ENCODE peak calls at places on chromosome 16, in ten cellular contexts. U is sigmoid colon, M is A549, Z is transverse colon, C is H1, O is HepG2, R is tibial nerve, F is ovary, D is SK-N-SH, I is GM12878. T is an unnamed sample.

GRCh38 chr16:4159726-4160125 is 43.5 kb upstream of the ADCY9 start:
- DNase-seq in D (no peak), C (no peak), R (no peak), U (no peak), Z (no peak), F (no peak), O (no peak), M (no peak), I (no peak), T (no peak)

GRCh38 chr16:30121741-30122620 is 1.0 kb downstream of the MAPK3 start:
- DNase-seq in O (no peak), M (no peak), Z (peak; percentile 48), U (peak; percentile 89), I (no peak), C (no peak), F (peak; percentile 51), D (peak; percentile 43), R (peak; percentile 58), T (peak; percentile 53)

GRCh38 chr16:14444979-14445810 is 184.9 kb downstream of the PARN start:
- DNase-seq in C (no peak), D (no peak), I (no peak), Z (no peak), U (no peak), M (no peak), F (no peak), O (no peak), R (no peak), T (no peak)

GRCh38 chr16:60640038-60640437 is 1396.2 kb downstream of the CDH8 start:
- DNase-seq in M (no peak), O (no peak), C (no peak), D (no peak), F (no peak), R (no peak), U (no peak), I (no peak), Z (no peak), T (no peak)

GRCh38 chr16:6492742-6493141 is 839.9 kb upstream of the RBFOX1 start:
- DNase-seq in U (no peak), F (no peak), M (no peak), O (no peak), C (no peak), D (no peak), Z (no peak), R (no peak), I (no peak), T (no peak)

GRCh38 chr16:674968-675883 is at the start of gene RHBDL1:
- DNase-seq in I (no peak), O (peak; percentile 26), M (no peak), U (no peak), R (no peak), F (no peak), D (peak; percentile 80), Z (peak; percentile 57), C (peak; percentile 68), T (no peak)

GRCh38 chr16:83085660-83086059 is 458.9 kb downstream of the CDH13 start:
- DNase-seq in C (no peak), Z (no peak), U (no peak), D (no peak), F (no peak), M (no peak), I (no peak), R (no peak), O (no peak), T (no peak)

GRCh38 chr16:1375741-1376410 is 24.1 kb downstream of the GNPTG start:
- DNase-seq in M (no peak), F (no peak), R (no peak), C (no peak), Z (no peak), D (no peak), I (no peak), O (no peak), U (no peak), T (no peak)

GRCh38 chr16:3938471-3938842 is 57.9 kb upstream of the CREBBP start:
- DNase-seq in Z (no peak), D (no peak), M (no peak), C (no peak), U (peak; percentile 46), O (no peak), I (no peak), F (no peak), R (no peak), T (no peak)

GRCh38 chr16:2490190-2491105 is 15.5 kb downstream of the TBC1D24 start:
- DNase-seq in F (no peak), Z (no peak), D (no peak), C (no peak), M (no peak), R (no peak), O (no peak), I (no peak), U (no peak), T (no peak)

GRCh38 chr16:5016967-5017677 is 16.6 kb downstream of the NAGPA start:
- DNase-seq in D (no peak), I (no peak), O (no peak), U (no peak), R (no peak), C (no peak), F (no peak), M (no peak), Z (no peak), T (no peak)

GRCh38 chr16:67460168-67460567 is 20.8 kb downstream of the ATP6V0D1 start:
- DNase-seq in O (no peak), M (no peak), R (no peak), C (no peak), U (no peak), I (no peak), F (no peak), Z (no peak), D (no peak), T (no peak)

GRCh38 chr16:21638573-21638975 is 13.8 kb downstream of the IGSF6 start:
- DNase-seq in I (no peak), C (no peak), O (peak; percentile 91), D (no peak), R (no peak), F (no peak), Z (no peak), U (no peak), M (no peak), T (no peak)

GRCh38 chr16:29158031-29158430 is 173.2 kb downstream of the LAT start:
- DNase-seq in R (no peak), I (no peak), M (no peak), C (no peak), O (no peak), F (no peak), D (peak; percentile 49), U (no peak), Z (no peak), T (no peak)

GRCh38 chr16:49658066-49658465 is 197.8 kb downstream of the ZNF423 start:
- DNase-seq in F (no peak), Z (no peak), U (no peak), D (no peak), M (no peak), O (no peak), C (no peak), I (no peak), R (no peak), T (no peak)

GRCh38 chr16:23324727-23325126 is 22.6 kb downstream of the SCNN1B start:
- DNase-seq in D (no peak), M (no peak), C (no peak), Z (peak; percentile 94), U (peak; percentile 73), I (no peak), O (peak; percentile 44), F (no peak), R (peak; percentile 9), T (peak; percentile 78)
- TF ChIP-seq EP300 in D (no peak), M (no peak), C (no peak), Z (peak; percentile 20), U (no peak), I (no peak), O (no peak), F (no peak), R (no peak), T (no peak)

GRCh38 chr16:20507280-20507679 is 56.0 kb downstream of the ACSM2A start:
- DNase-seq in F (no peak), C (no peak), U (no peak), Z (no peak), M (no peak), O (no peak), R (no peak), D (no peak), I (no peak), T (no peak)
- H3K9me3 ChIP-seq in F (no peaks in the 10 kb centered on the region), C (peaks cover 30% of the 10 kb centered on the region), U (no peaks in the 10 kb centered on the region), Z (no peaks in the 10 kb centered on the region), M (peaks cover 4% of the 10 kb centered on the region), O (peaks cover 36% of the 10 kb centered on the region), R (peaks cover 3% of the 10 kb centered on the region), D (no peaks in the 10 kb centered on the region), I (no peaks in the 10 kb centered on the region), T (peaks cover 18% of the 10 kb centered on the region)

DNA sequence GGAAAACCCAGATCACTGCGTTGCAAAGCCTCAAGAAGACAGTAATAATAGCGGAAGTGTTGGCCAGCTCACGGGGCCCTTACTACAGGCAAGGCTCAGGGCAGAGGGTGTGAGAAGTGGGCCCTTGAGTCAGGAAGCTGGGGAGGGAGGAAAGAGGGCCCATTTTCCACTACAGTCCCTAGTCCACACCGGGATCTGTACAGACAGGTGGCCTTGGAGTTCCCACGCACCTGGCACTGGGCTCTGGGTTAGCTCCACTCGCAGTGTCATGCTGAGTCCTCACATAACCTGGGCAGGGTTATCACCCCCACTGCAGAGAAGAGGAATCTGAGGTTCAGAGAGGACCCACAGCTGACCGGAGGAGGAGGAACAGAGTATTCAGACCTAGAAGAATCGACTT is 16.8 kb upstream of the MTSS2 start:
- DNase-seq in R (no peak), C (no peak), F (no peak), Z (no peak), O (no peak), U (no peak), D (no peak), M (no peak), I (no peak), T (no peak)
- TF ChIP-seq EP300 in R (no peak), C (no peak), F (no peak), Z (no peak), O (no peak), U (no peak), D (no peak), M (no peak), I (no peak), T (no peak)

GRCh38 chr16:75175074-75175473 is 26.8 kb downstream of the ZFP1 start:
- DNase-seq in Z (no peak), D (no peak), O (no peak), I (no peak), M (no peak), U (no peak), C (no peak), F (no peak), R (no peak), T (no peak)

GRCh38 chr16:75176926-75177325 is 28.6 kb downstream of the ZFP1 start:
- DNase-seq in C (no peak), Z (no peak), R (no peak), D (no peak), F (no peak), U (no peak), O (no peak), I (no peak), M (no peak), T (no peak)

GRCh38 chr16:75169899-75170405 is 21.6 kb downstream of the ZFP1 start:
- DNase-seq in M (no peak), Z (no peak), D (no peak), F (no peak), I (no peak), C (no peak), U (no peak), O (no peak), R (no peak), T (no peak)

DNA sequence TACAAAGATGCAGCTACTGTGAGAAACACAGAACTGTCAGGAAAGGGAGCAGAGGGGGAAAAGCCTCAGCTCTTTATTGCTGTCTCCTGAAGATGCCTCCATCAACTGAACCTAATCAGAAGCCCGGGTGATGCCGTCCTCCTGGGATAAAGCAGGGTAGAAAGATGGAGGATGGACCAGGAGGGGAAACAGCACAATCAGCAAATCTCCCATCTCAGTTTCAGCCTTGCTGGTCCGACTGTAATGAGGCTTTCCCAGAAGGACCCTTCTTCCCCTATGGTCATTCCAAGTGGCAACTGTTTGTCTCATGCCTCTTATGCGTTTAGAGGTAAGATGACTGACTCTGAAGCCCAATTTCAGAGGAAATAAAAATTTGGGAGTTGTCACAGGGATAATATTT is 24.3 kb downstream of the ZFP1 start:
- DNase-seq in M (no peak), O (no peak), U (no peak), D (no peak), I (no peak), C (no peak), Z (no peak), R (no peak), F (no peak), T (no peak)
- H3K9me3 ChIP-seq in M (peaks cover 97% of the 10 kb centered on the region), O (peaks cover 84% of the 10 kb centered on the region), U (peaks cover 14% of the 10 kb centered on the region), D (peaks cover 32% of the 10 kb centered on the region), I (peaks cover 48% of the 10 kb centered on the region), C (peaks cover 56% of the 10 kb centered on the region), Z (peaks cover 57% of the 10 kb centered on the region), R (peaks cover 8% of the 10 kb centered on the region), F (peaks cover 15% of the 10 kb centered on the region), T (peaks cover 97% of the 10 kb centered on the region)